ENCODE peak calls at places on chromosomes 1 and 21, in five cellular contexts. G, J, U, R and P are unnamed samples.

GRCh38 chr21:45836694-45837670 is 144.6 kb upstream of the COL6A1 start:
- DNase-seq in J (peak), R (no peak), U (no peak), G (no peak), P (no peak)

GRCh38 chr1:30754684-30755171 is 2.8 kb downstream of the LAPTM5 start:
- DNase-seq in R (no peak), J (no peak), U (peak), G (no peak), P (no peak)

GRCh38 chr1:171438441-171438840 is 46.9 kb upstream of the PRRC2C start:
- DNase-seq in U (no peak), J (no peak), G (peak), R (peak), P (peak)

GRCh38 chr1:153773004-153773921 is 1.9 kb upstream of the SLC27A3 start:
- DNase-seq in G (no peak), U (no peak), J (no peak), R (no peak), P (no peak)

GRCh38 chr1:62800825-62801306 is 16.9 kb downstream of the ATG4C start:
- DNase-seq in G (no peak), R (no peak), U (peak), J (no peak), P (no peak)

GRCh38 chr1:32242341-32242851 is 4.6 kb upstream of the FAM167B start:
- DNase-seq in G (no peak), R (no peak), U (no peak), J (peak), P (no peak)

GRCh38 chr1:181423301-181423918 is 59.9 kb upstream of the CACNA1E start:
- DNase-seq in U (peak), R (peak), G (peak), J (peak), P (peak)

GRCh38 chr1:51689643-51690042 is 72.8 kb downstream of the OSBPL9 start:
- DNase-seq in U (no peak), J (no peak), G (no peak), R (no peak), P (no peak)

GRCh38 chr1:157562515-157562914 is 10.2 kb upstream of the FCRL5 start:
- DNase-seq in R (no peak), J (no peak), U (peak), G (no peak), P (no peak)

GRCh38 chr1:178716111-178716510 is 8.9 kb upstream of the RALGPS2 start:
- DNase-seq in G (no peak), R (no peak), U (no peak), J (no peak), P (peak)

GRCh38 chr1:100721502-100722205 is 2.1 kb downstream of the VCAM1 start:
- DNase-seq in U (no peak), J (no peak), G (peak), R (no peak), P (peak)

GRCh38 chr1:197675475-197676324 is 99.6 kb downstream of the DENND1B start:
- DNase-seq in J (peak), R (no peak), G (no peak), U (no peak), P (no peak)

GRCh38 chr21:32112194-32112593 is 166.7 kb downstream of the MIS18A start:
- DNase-seq in U (no peak), R (no peak), G (no peak), J (no peak), P (no peak)

GRCh38 chr1:9069324-9070100 is at the start of gene SLC2A5:
- DNase-seq in U (peak), J (peak), G (no peak), R (no peak), P (no peak)

GRCh38 chr1:11215018-11216005 is 26.2 kb downstream of the ANGPTL7 start:
- DNase-seq in U (no peak), R (no peak), G (no peak), J (no peak), P (no peak)

GRCh38 chr1:231192620-231193163 is 30.8 kb downstream of the TRIM67 start:
- DNase-seq in R (no peak), J (no peak), U (no peak), G (peak), P (no peak)

GRCh38 chr1:25531082-25531461 is 12.3 kb upstream of the LDLRAP1 start:
- DNase-seq in R (no peak), G (no peak), U (no peak), J (no peak), P (no peak)

GRCh38 chr1:5423109-5423508 is 569.1 kb downstream of the NPHP4 start:
- DNase-seq in J (no peak), G (no peak), U (no peak), R (no peak), P (no peak)

GRCh38 chr1:31739281-31739853 is 24.8 kb downstream of the ADGRB2 start:
- DNase-seq in R (no peak), J (peak), G (peak), U (no peak), P (no peak)

GRCh38 chr1:205430631-205431305 is 8.9 kb upstream of the LEMD1 start:
- DNase-seq in U (peak), J (peak), R (no peak), G (peak), P (peak)

GRCh38 chr21:42455196-42455595 is 40.8 kb downstream of the RSPH1 start:
- DNase-seq in J (no peak), G (no peak), U (no peak), R (no peak), P (no peak)